ENCODE peak calls at places on chromosomes 4 and X, in nine cellular contexts. R, S, V, A, E, L, D, P and F are unnamed samples.

GRCh38 chr4:1330761-1331590 is 16.0 kb upstream of the UVSSA start:
- DNase-seq in R (no peak), S (no peak), V (no peak), A (no peak), E (no peak), L (no peak), D (no peak), P (no peak), F (no peak)

GRCh38 chr4:74934822-74935326 is 2.0 kb downstream of the PARM1 start:
- DNase-seq in R (no peak), S (no peak), V (no peak), A (no peak), E (no peak), L (no peak), D (no peak), P (no peak), F (no peak)

GRCh38 chr4:185127021-185127925 is 15.8 kb upstream of the SLC25A4 start:
- DNase-seq in R (no peak), S (peak), V (no peak), A (no peak), E (no peak), L (peak), D (no peak), P (peak), F (peak)

GRCh38 chrX:39714471-39714870 is 383.3 kb downstream of the BCOR start:
- DNase-seq in R (no peak), S (no peak), V (no peak), A (no peak), E (no peak), L (no peak), D (no peak), P (no peak), F (no peak)

GRCh38 chrX:45011597-45011996 is 138.6 kb downstream of the KDM6A start:
- DNase-seq in R (no peak), S (no peak), V (no peak), A (no peak), E (no peak), L (no peak), D (no peak), P (no peak), F (no peak)

GRCh38 chr4:1300466-1301455 is 11.1 kb downstream of the MAEA start:
- DNase-seq in R (no peak), S (peak), V (no peak), A (peak), E (no peak), L (peak), D (no peak), P (no peak), F (peak)

GRCh38 chr4:7419961-7420660 is 14.6 kb downstream of the PSAPL1 start:
- DNase-seq in R (no peak), S (no peak), V (no peak), A (peak), E (no peak), L (no peak), D (peak), P (no peak), F (no peak)

GRCh38 chr4:184165291-184165690 is 52.4 kb downstream of the ENPP6 start:
- DNase-seq in R (no peak), S (peak), V (no peak), A (no peak), E (no peak), L (no peak), D (no peak), P (no peak), F (no peak)

GRCh38 chrX:150163181-150163930 is 199.8 kb upstream of the MAMLD1 start:
- DNase-seq in R (no peak), S (no peak), V (no peak), A (peak), E (no peak), L (peak), D (no peak), P (no peak), F (no peak)

GRCh38 chr4:100286601-100287000 is 96.3 kb upstream of the DDIT4L start:
- DNase-seq in R (no peak), S (no peak), V (no peak), A (no peak), E (no peak), L (no peak), D (no peak), P (no peak), F (no peak)

GRCh38 chr4:16205298-16206164 is 20.7 kb downstream of the TAPT1 start:
- DNase-seq in R (no peak), S (no peak), V (no peak), A (no peak), E (peak), L (peak), D (no peak), P (peak), F (peak)

GRCh38 chrX:154733072-154733425 is 17.8 kb downstream of the GAB3 start:
- DNase-seq in R (no peak), S (no peak), V (no peak), A (no peak), E (no peak), L (peak), D (no peak), P (no peak), F (peak)

GRCh38 chr4:109912706-109913621 is at the start of gene EGF:
- DNase-seq in R (no peak), S (peak), V (no peak), A (no peak), E (no peak), L (peak), D (no peak), P (no peak), F (peak)

GRCh38 chr4:87071401-87071800 is 136.6 kb downstream of the AFF1 start:
- DNase-seq in R (no peak), S (no peak), V (no peak), A (no peak), E (no peak), L (no peak), D (no peak), P (no peak), F (no peak)

GRCh38 chr4:76058302-76058701 is 16.2 kb upstream of the ART3 start:
- DNase-seq in R (no peak), S (no peak), V (no peak), A (no peak), E (peak), L (no peak), D (no peak), P (no peak), F (no peak)

GRCh38 chr4:158410272-158410671 is 111.4 kb upstream of the RXFP1 start:
- DNase-seq in R (no peak), S (peak), V (no peak), A (no peak), E (no peak), L (peak), D (no peak), P (no peak), F (peak)

GRCh38 chrX:69948398-69948797 is 101.3 kb downstream of the AWAT2 start:
- DNase-seq in R (no peak), S (no peak), V (no peak), A (no peak), E (no peak), L (no peak), D (no peak), P (no peak), F (no peak)

DNA sequence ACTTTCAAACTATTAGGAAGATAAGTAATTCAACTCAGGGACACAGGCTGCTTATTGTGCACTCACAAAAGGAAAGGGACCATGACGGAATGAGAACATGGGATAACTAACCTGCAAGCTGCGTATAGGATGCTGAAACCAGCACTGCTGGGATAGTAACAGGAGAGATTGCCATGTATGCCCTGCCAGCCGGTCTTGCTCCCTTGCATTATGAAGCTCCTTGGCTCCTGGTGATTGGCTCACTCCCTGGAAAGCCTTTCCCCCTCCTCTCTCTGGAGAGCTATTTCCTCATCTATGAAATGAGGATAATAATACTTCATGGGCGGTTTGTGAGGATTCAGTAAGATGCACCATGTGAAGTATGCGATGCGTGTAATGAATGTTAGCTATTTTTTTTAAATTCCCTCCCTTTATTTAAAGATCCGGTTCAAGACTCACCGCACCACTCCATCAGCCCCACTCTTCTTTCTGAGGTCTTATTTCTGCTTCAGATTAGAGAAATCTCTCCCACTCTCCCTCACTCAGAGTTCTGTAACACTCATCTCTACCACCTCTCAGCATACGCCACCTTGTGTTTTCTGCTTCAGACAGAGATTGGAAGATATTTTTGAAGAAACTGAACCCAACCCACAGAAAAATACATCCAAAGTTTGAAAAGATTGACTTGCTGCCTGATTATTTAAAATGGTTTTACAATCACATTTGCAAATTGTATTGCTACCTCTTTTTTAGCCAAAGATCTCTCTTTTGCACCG is 18.4 kb downstream of the MSMO1 start:
- DNase-seq in R (no peak), S (no peak), V (no peak), A (no peak), E (peak), L (peak), D (no peak), P (no peak), F (peak)
- TF ChIP-seq CTCF in R (peak), S (no peak), V (no peak), A (no peak), E (peak), L (peak), D (peak), P (no peak), F (no peak)

GRCh38 chr4:168622600-168622999 is 125.7 kb downstream of the PALLD start:
- DNase-seq in R (no peak), S (no peak), V (no peak), A (no peak), E (no peak), L (no peak), D (no peak), P (no peak), F (no peak)

GRCh38 chr4:168618577-168619265 is 121.9 kb downstream of the PALLD start:
- DNase-seq in R (no peak), S (peak), V (no peak), A (no peak), E (no peak), L (no peak), D (no peak), P (no peak), F (no peak)

GRCh38 chr4:168621806-168622589 is 125.1 kb downstream of the PALLD start:
- DNase-seq in R (peak), S (peak), V (no peak), A (no peak), E (no peak), L (peak), D (no peak), P (no peak), F (peak)

GRCh38 chr4:168623011-168623410 is 126.2 kb downstream of the PALLD start:
- DNase-seq in R (no peak), S (no peak), V (no peak), A (no peak), E (no peak), L (no peak), D (no peak), P (no peak), F (no peak)

DNA sequence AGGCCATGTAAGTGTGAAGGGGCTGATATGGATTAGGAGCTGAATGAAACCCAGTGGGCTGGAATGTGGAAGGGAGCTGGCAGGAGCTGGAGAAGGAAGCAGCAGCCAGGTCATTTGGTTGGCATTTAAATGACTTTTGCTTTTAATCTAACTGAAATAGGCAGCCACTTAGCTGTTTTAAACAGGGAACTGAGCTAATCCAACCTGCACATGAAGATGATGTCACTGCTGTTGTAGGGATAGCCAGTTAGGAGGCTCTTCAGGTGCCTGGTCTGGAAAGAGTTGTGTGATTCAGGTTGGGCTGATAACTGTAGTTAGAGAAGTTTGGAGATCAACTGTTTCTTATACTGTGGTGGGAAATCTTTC is 122.4 kb downstream of the PALLD start:
- DNase-seq in R (no peak), S (peak), V (no peak), A (no peak), E (no peak), L (no peak), D (no peak), P (no peak), F (no peak)
- H3K4me3 ChIP-seq in R (no peak), S (no peak), V (no peak), A (no peak), E (no peak), L (no peak), D (no peak), P (no peak), F (no peak)

GRCh38 chr4:93157984-93158383 is 670.6 kb upstream of the ATOH1 start:
- DNase-seq in R (no peak), S (no peak), V (no peak), A (no peak), E (no peak), L (no peak), D (no peak), P (no peak), F (no peak)
- TF ChIP-seq CTCF in R (no peak), S (peak), V (no peak), A (peak), E (peak), L (no peak), D (no peak), P (no peak), F (no peak)

DNA sequence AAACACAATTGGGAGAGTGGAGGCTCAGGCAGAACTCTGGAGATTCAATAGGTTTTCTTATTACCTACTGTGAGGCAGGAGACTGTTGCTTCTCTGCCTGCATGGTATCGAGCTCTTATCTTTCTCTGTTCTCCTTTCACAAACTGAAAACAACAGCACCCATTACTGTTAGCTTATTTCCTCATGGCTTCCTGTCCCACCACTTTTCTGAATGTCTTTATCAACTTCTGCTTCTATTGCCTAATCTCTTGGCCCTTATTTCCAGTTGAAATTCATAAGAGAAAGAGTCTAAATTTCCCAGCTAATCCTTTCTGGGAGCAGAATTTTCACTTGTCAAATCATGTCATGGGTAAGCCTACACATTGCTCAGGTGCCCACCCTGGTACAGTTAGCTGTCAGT is 46.8 kb upstream of the NDST3 start:
- DNase-seq in R (no peak), S (no peak), V (no peak), A (no peak), E (no peak), L (no peak), D (no peak), P (no peak), F (no peak)
- H3K4me3 ChIP-seq in R (no peak), S (no peak), V (no peak), A (no peak), E (no peak), L (no peak), D (no peak), P (no peak), F (no peak)

GRCh38 chr4:157291071-157291470 is 70.5 kb downstream of the GRIA2 start:
- DNase-seq in R (no peak), S (no peak), V (no peak), A (no peak), E (no peak), L (peak), D (no peak), P (no peak), F (peak)
- TF ChIP-seq CTCF in R (peak), S (no peak), V (no peak), A (no peak), E (no peak), L (no peak), D (no peak), P (no peak), F (no peak)

GRCh38 chr4:186405957-186406356 is 140.0 kb downstream of the F11 start:
- DNase-seq in R (no peak), S (no peak), V (no peak), A (no peak), E (no peak), L (no peak), D (no peak), P (no peak), F (no peak)
- H3K4me3 ChIP-seq in R (no peak), S (no peak), V (no peak), A (no peak), E (no peak), L (no peak), D (no peak), P (no peak), F (no peak)

GRCh38 chr4:153518001-153518400 is 51.8 kb downstream of the TMEM131L start:
- DNase-seq in R (no peak), S (no peak), V (no peak), A (no peak), E (peak), L (no peak), D (no peak), P (no peak), F (no peak)
- TF ChIP-seq CTCF in R (no peak), S (no peak), V (no peak), A (no peak), E (no peak), L (no peak), D (no peak), P (no peak), F (no peak)

GRCh38 chrX:109707322-109707721 is 25.7 kb downstream of the ACSL4 start:
- DNase-seq in R (no peak), S (no peak), V (no peak), A (no peak), E (no peak), L (no peak), D (no peak), P (no peak), F (no peak)

GRCh38 chrX:109710181-109710580 is 22.9 kb downstream of the ACSL4 start:
- DNase-seq in R (no peak), S (no peak), V (no peak), A (no peak), E (no peak), L (no peak), D (no peak), P (no peak), F (no peak)

GRCh38 chrX:109714340-109714958 is 18.6 kb downstream of the ACSL4 start:
- DNase-seq in R (peak), S (peak), V (no peak), A (no peak), E (no peak), L (peak), D (no peak), P (no peak), F (peak)

GRCh38 chrX:109704563-109704962 is 28.5 kb downstream of the ACSL4 start:
- DNase-seq in R (no peak), S (no peak), V (no peak), A (no peak), E (peak), L (no peak), D (no peak), P (no peak), F (no peak)

DNA sequence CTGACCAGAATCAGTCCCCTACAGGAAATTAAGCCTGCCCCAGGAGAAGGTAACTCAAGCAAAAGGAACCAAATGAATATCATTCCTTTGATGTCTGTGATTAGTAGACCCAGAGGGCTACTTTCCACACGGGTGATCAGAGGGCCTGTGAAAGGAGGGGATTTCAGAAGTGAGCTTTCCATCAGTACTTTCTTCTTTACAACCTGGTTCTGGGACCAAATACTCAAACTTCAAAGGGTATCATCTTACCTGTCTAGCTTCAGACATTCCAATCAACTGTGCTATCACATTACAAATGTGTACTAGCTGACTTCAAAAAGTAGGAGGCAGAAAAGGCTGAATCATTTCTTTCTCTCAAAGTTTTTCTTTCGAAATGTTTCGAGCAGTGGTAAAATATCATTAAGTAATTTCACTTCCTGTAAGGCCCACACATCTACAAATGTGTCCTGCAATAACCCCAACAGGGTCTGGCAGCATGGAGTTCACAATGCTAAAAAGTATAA is 23.9 kb downstream of the ACSL4 start:
- DNase-seq in R (no peak), S (peak), V (no peak), A (no peak), E (peak), L (peak), D (no peak), P (no peak), F (peak)
- H3K4me3 ChIP-seq in R (no peak), S (no peak), V (no peak), A (no peak), E (no peak), L (no peak), D (no peak), P (no peak), F (no peak)

DNA sequence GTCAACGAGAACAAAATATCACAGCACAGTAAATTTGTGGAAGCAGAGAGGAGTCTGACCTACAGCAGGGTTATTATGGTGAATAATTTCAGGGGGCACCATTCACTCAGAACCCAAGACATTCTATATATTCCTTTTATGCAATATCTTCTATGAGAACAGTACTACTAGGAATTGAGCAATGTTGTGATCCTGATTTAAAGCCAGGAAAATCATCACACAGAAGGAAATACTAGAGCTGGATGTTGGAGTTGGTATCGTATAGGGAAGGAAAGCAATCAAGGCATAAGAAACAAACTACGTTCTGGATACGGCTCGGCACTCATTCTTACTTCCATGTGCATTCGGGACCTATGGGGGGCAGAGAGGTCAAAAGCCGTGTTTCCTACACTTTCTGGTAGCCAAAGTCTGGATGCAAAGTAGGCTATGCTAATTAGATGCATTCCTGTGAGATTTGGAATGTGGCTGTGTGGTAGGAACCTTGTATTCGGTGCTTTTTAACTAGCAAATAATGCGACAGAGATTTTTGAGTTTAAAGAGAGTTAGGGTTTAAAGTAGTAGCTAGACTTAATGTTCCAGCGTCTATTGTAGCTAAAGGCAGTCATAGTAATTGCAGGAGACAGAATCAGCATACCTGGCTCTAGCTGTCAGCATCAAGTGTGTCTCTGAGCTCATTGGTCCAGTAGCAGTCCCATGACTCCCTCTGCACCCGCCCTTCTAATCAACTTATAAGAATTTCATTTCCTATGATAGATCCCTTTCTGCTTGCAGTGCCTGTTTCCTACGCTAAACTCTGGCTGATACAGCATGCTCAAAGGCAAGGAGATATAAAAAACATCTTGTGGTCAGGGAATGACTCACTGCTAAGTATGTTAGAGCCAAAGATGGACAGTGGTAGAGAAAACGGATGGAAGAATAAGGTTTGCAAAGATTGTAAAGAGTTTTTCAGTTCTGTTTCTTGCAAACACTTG is 43.3 kb upstream of the PDGFC start:
- DNase-seq in R (peak), S (peak), V (no peak), A (no peak), E (peak), L (peak), D (no peak), P (no peak), F (peak)
- TF ChIP-seq CTCF in R (no peak), S (no peak), V (no peak), A (no peak), E (no peak), L (peak), D (no peak), P (no peak), F (no peak)